ENCODE peak calls at places on chromosomes 12 and 14, in ten cellular contexts. One of them, this sample, is unnamed.

GRCh38 chr14:96166475-96167223 is 38.0 kb upstream of the BDKRB2 start:
- DNase-seq in stomach: no peak
- DNase-seq in suprapubic skin: peak
- DNase-seq in activated CD4-positive, alpha-beta T cell treated with anti-CD3 and anti-CD28 coated beads, Interleukin-2, amount 50 U/mL, for 4 hours: no peak
- DNase-seq in OCI-LY7: no peak
- DNase-seq in hepatocyte: peak
- DNase-seq in left lobe of liver: peak
- DNase-seq in T47D: no peak
- DNase-seq in thoracic aorta: no peak
- DNase-seq in posterior cingulate gyrus: no peak
- DNase-seq in this sample: peak

GRCh38 chr14:26394114-26394855 is 203.5 kb downstream of the NOVA1 start:
- DNase-seq in stomach: peak
- DNase-seq in suprapubic skin: no peak
- DNase-seq in activated CD4-positive, alpha-beta T cell treated with anti-CD3 and anti-CD28 coated beads, Interleukin-2, amount 50 U/mL, for 4 hours: no peak
- DNase-seq in OCI-LY7: no peak
- DNase-seq in hepatocyte: no peak
- DNase-seq in left lobe of liver: no peak
- DNase-seq in T47D: no peak
- DNase-seq in thoracic aorta: no peak
- DNase-seq in posterior cingulate gyrus: no peak
- DNase-seq in this sample: peak

GRCh38 chr12:116497051-116497529 is 62.1 kb upstream of the MAP1LC3B2 start:
- DNase-seq in stomach: peak
- DNase-seq in suprapubic skin: no peak
- DNase-seq in activated CD4-positive, alpha-beta T cell treated with anti-CD3 and anti-CD28 coated beads, Interleukin-2, amount 50 U/mL, for 4 hours: no peak
- DNase-seq in OCI-LY7: no peak
- DNase-seq in hepatocyte: no peak
- DNase-seq in left lobe of liver: no peak
- DNase-seq in T47D: no peak
- DNase-seq in thoracic aorta: no peak
- DNase-seq in posterior cingulate gyrus: no peak
- DNase-seq in this sample: no peak

GRCh38 chr14:66476964-66477363 is 9.2 kb upstream of the CCDC196 start:
- DNase-seq in stomach: no peak
- DNase-seq in suprapubic skin: no peak
- DNase-seq in activated CD4-positive, alpha-beta T cell treated with anti-CD3 and anti-CD28 coated beads, Interleukin-2, amount 50 U/mL, for 4 hours: no peak
- DNase-seq in OCI-LY7: no peak
- DNase-seq in hepatocyte: no peak
- DNase-seq in left lobe of liver: no peak
- DNase-seq in T47D: no peak
- DNase-seq in thoracic aorta: no peak
- DNase-seq in posterior cingulate gyrus: no peak
- DNase-seq in this sample: peak

GRCh38 chr12:129237881-129238280 is 384.6 kb downstream of the GLT1D1 start:
- DNase-seq in stomach: no peak
- DNase-seq in suprapubic skin: no peak
- DNase-seq in activated CD4-positive, alpha-beta T cell treated with anti-CD3 and anti-CD28 coated beads, Interleukin-2, amount 50 U/mL, for 4 hours: no peak
- DNase-seq in OCI-LY7: no peak
- DNase-seq in hepatocyte: no peak
- DNase-seq in left lobe of liver: no peak
- DNase-seq in T47D: no peak
- DNase-seq in thoracic aorta: no peak
- DNase-seq in posterior cingulate gyrus: no peak
- DNase-seq in this sample: no peak

GRCh38 chr14:51094901-51095853 is at the start of gene TRIM9:
- DNase-seq in stomach: peak
- DNase-seq in suprapubic skin: peak
- DNase-seq in activated CD4-positive, alpha-beta T cell treated with anti-CD3 and anti-CD28 coated beads, Interleukin-2, amount 50 U/mL, for 4 hours: peak
- DNase-seq in OCI-LY7: peak
- DNase-seq in hepatocyte: peak
- DNase-seq in left lobe of liver: peak
- DNase-seq in T47D: peak
- DNase-seq in thoracic aorta: peak
- DNase-seq in posterior cingulate gyrus: peak
- DNase-seq in this sample: peak

GRCh38 chr12:95790025-95790911 is at the start of gene NTN4:
- DNase-seq in stomach: peak
- DNase-seq in suprapubic skin: peak
- DNase-seq in activated CD4-positive, alpha-beta T cell treated with anti-CD3 and anti-CD28 coated beads, Interleukin-2, amount 50 U/mL, for 4 hours: peak
- DNase-seq in OCI-LY7: no peak
- DNase-seq in hepatocyte: peak
- DNase-seq in left lobe of liver: peak
- DNase-seq in T47D: peak
- DNase-seq in thoracic aorta: no peak
- DNase-seq in posterior cingulate gyrus: peak
- DNase-seq in this sample: peak

GRCh38 chr12:80485222-80485987 is 41.4 kb downstream of the PTPRQ start:
- DNase-seq in stomach: no peak
- DNase-seq in suprapubic skin: no peak
- DNase-seq in activated CD4-positive, alpha-beta T cell treated with anti-CD3 and anti-CD28 coated beads, Interleukin-2, amount 50 U/mL, for 4 hours: no peak
- DNase-seq in OCI-LY7: peak
- DNase-seq in hepatocyte: peak
- DNase-seq in left lobe of liver: no peak
- DNase-seq in T47D: no peak
- DNase-seq in thoracic aorta: no peak
- DNase-seq in posterior cingulate gyrus: no peak
- DNase-seq in this sample: no peak

GRCh38 chr12:95975491-95975890 is 20.7 kb downstream of the HAL start:
- DNase-seq in stomach: no peak
- DNase-seq in suprapubic skin: no peak
- DNase-seq in activated CD4-positive, alpha-beta T cell treated with anti-CD3 and anti-CD28 coated beads, Interleukin-2, amount 50 U/mL, for 4 hours: no peak
- DNase-seq in OCI-LY7: no peak
- DNase-seq in hepatocyte: no peak
- DNase-seq in left lobe of liver: peak
- DNase-seq in T47D: no peak
- DNase-seq in thoracic aorta: no peak
- DNase-seq in posterior cingulate gyrus: no peak
- DNase-seq in this sample: no peak

GRCh38 chr14:57870686-57871457 is 5.0 kb upstream of the SLC35F4 start:
- DNase-seq in stomach: no peak
- DNase-seq in suprapubic skin: no peak
- DNase-seq in activated CD4-positive, alpha-beta T cell treated with anti-CD3 and anti-CD28 coated beads, Interleukin-2, amount 50 U/mL, for 4 hours: no peak
- DNase-seq in OCI-LY7: no peak
- DNase-seq in hepatocyte: no peak
- DNase-seq in left lobe of liver: no peak
- DNase-seq in T47D: no peak
- DNase-seq in thoracic aorta: no peak
- DNase-seq in posterior cingulate gyrus: no peak
- DNase-seq in this sample: no peak

This sample was measured in fibroblast of the aortic adventitia.